ENCODE peak calls at places on chromosomes 1 and 21, in seven cellular contexts. O is SJSA1; I is mucosa of gallbladder; B is central memory CD4-positive, alpha-beta T cell; D is thoracic aorta; X is NCI-H1105; K is stimulated activated CD8-positive, alpha-beta memory T cell treated with anti-CD3 and anti-CD28 coated beads, Interleukin-7, amount 100 ng/mL, for 1 hour. R is an unnamed sample.

GRCh38 chr1:151372411-151372934 is at the start of gene SELENBP1:
- DNase-seq in I (peak), K (no peak), D (peak), X (peak), O (peak), B (no peak), R (no peak)

GRCh38 chr1:209080170-209080781 is 503.2 kb upstream of the CAMK1G start:
- DNase-seq in I (no peak), D (no peak), O (peak), X (no peak), K (no peak), B (no peak), R (no peak)

GRCh38 chr1:97505289-97505688 is 415.5 kb downstream of the DPYD start:
- DNase-seq in K (no peak), X (no peak), D (no peak), O (no peak), I (no peak), B (no peak), R (no peak)

GRCh38 chr1:32336963-32337675 is 1.1 kb upstream of the MARCKSL1 start:
- DNase-seq in B (peak), O (peak), K (no peak), X (no peak), I (no peak), D (no peak), R (peak)

GRCh38 chr1:151292207-151293030 is 10.3 kb downstream of the ZNF687 start:
- DNase-seq in D (no peak), O (no peak), B (no peak), X (no peak), K (no peak), I (no peak), R (no peak)

GRCh38 chr1:58443986-58444603 is 102.4 kb downstream of the OMA1 start:
- DNase-seq in B (no peak), K (no peak), D (no peak), X (no peak), I (no peak), O (no peak), R (no peak)

GRCh38 chr21:36747815-36748381 is 49.0 kb downstream of the SIM2 start:
- DNase-seq in I (no peak), O (peak), D (no peak), K (no peak), X (peak), B (no peak), R (no peak)

GRCh38 chr1:3399732-3400131 is 54.7 kb upstream of the ARHGEF16 start:
- DNase-seq in X (no peak), B (no peak), D (no peak), O (no peak), I (no peak), K (no peak), R (no peak)

GRCh38 chr1:36176151-36176949 is 20.4 kb downstream of the MAP7D1 start:
- DNase-seq in I (no peak), B (no peak), K (no peak), O (no peak), X (no peak), D (no peak), R (no peak)

GRCh38 chr1:208527197-208527596 is 283.0 kb upstream of the PLXNA2 start:
- DNase-seq in X (no peak), I (no peak), B (no peak), O (no peak), K (no peak), D (no peak), R (peak)

GRCh38 chr1:8343464-8344001 is 25.6 kb downstream of the SLC45A1 start:
- DNase-seq in K (no peak), I (peak), B (no peak), O (peak), X (no peak), D (peak), R (no peak)

GRCh38 chr21:45319461-45320211 is 31.9 kb upstream of the POFUT2 start:
- DNase-seq in B (no peak), X (no peak), D (peak), I (no peak), K (no peak), O (peak), R (no peak)

GRCh38 chr1:228037401-228038386 is 30.9 kb downstream of the WNT3A start:
- DNase-seq in X (no peak), O (peak), K (no peak), D (no peak), B (no peak), I (no peak), R (no peak)

GRCh38 chr1:175824079-175824478 is 80.7 kb upstream of the TNR start:
- DNase-seq in X (no peak), B (no peak), O (no peak), D (no peak), K (no peak), I (no peak), R (no peak)

GRCh38 chr21:40845621-40846020 is 1.3 kb downstream of the DSCAM start:
- DNase-seq in O (no peak), X (no peak), K (no peak), I (no peak), B (no peak), D (no peak), R (peak)

GRCh38 chr1:168343566-168343965 is 62.9 kb downstream of the TBX19 start:
- DNase-seq in K (no peak), B (no peak), X (no peak), D (no peak), I (no peak), O (no peak), R (no peak)

GRCh38 chr21:25097648-25098047 is 509.6 kb downstream of the MRPL39 start:
- DNase-seq in O (no peak), B (no peak), K (no peak), X (no peak), D (no peak), I (no peak), R (no peak)

GRCh38 chr1:84855947-84856660 is 36.9 kb downstream of the LPAR3 start:
- DNase-seq in I (no peak), D (no peak), B (no peak), K (no peak), X (no peak), O (no peak), R (no peak)

GRCh38 chr1:114901739-114902255 is 47.1 kb downstream of the SYCP1 start:
- DNase-seq in K (no peak), X (no peak), B (no peak), I (no peak), D (no peak), O (no peak), R (no peak)

GRCh38 chr1:156906206-156906910 is 12.8 kb downstream of the PEAR1 start:
- DNase-seq in D (no peak), B (no peak), I (no peak), O (no peak), K (no peak), X (no peak), R (no peak)

GRCh38 chr1:161763522-161764098 is 2.5 kb upstream of the ATF6 start:
- DNase-seq in D (no peak), B (peak), I (no peak), X (no peak), O (no peak), K (no peak), R (peak)

GRCh38 chr1:62131093-62131725 is 63.4 kb upstream of the L1TD1 start:
- DNase-seq in D (no peak), K (no peak), I (peak), X (peak), O (peak), B (no peak), R (no peak)

GRCh38 chr1:100795646-100795985 is 76.1 kb downstream of the VCAM1 start:
- DNase-seq in O (no peak), I (no peak), K (no peak), D (no peak), X (no peak), B (no peak), R (no peak)

GRCh38 chr1:118097622-118098348 is 87.2 kb downstream of the SPAG17 start:
- DNase-seq in X (no peak), D (no peak), I (no peak), B (no peak), O (no peak), K (no peak), R (no peak)

GRCh38 chr1:24621121-24621520 is 22.0 kb upstream of the SRRM1 start:
- DNase-seq in D (no peak), I (no peak), X (no peak), K (no peak), B (no peak), O (no peak), R (no peak)

GRCh38 chr1:204327359-204327758 is 32.4 kb downstream of the PLEKHA6 start:
- DNase-seq in D (no peak), K (no peak), O (no peak), X (no peak), B (no peak), I (no peak), R (no peak)